ENCODE peak calls at places on chromosome 1, in four cellular contexts. C, S, N and M are unnamed samples.

GRCh38 chr1:16187748-16188401 is 24.6 kb downstream of the ARHGEF19 start:
- DNase-seq in C (peak), S (peak), N (peak), M (peak)

GRCh38 chr1:156938813-156939212 is 18.4 kb downstream of the LRRC71 start:
- DNase-seq in S (no peak), C (no peak), N (no peak), M (no peak)

GRCh38 chr1:55445416-55445815 is 230.3 kb upstream of the USP24 start:
- DNase-seq in N (no peak), S (no peak), C (no peak), M (no peak)

GRCh38 chr1:244633140-244633539 is 19.8 kb upstream of the DESI2 start:
- DNase-seq in C (no peak), N (no peak), S (no peak), M (no peak)

GRCh38 chr1:214454619-214455396 is 96.6 kb downstream of the PTPN14 start:
- DNase-seq in N (no peak), S (no peak), C (peak), M (peak)

GRCh38 chr1:160685266-160685665 is 26.4 kb downstream of the CD48 start:
- DNase-seq in S (no peak), C (no peak), N (no peak), M (no peak)

GRCh38 chr1:199002670-199003069 is 363.8 kb downstream of the PTPRC start:
- DNase-seq in N (no peak), S (no peak), C (no peak), M (no peak)

GRCh38 chr1:92484171-92484471 is 2.6 kb downstream of the GFI1 start:
- DNase-seq in C (no peak), N (no peak), S (no peak), M (no peak)

GRCh38 chr1:28518745-28519341 is 13.0 kb downstream of the RCC1 start:
- DNase-seq in N (no peak), C (no peak), S (no peak), M (peak)

GRCh38 chr1:31064685-31065309 is 720 bp downstream of the PUM1 start:
- DNase-seq in S (no peak), C (no peak), N (peak), M (peak)

GRCh38 chr1:9192578-9192977 is 42.0 kb upstream of the H6PD start:
- DNase-seq in N (no peak), S (no peak), C (no peak), M (no peak)

GRCh38 chr1:89566761-89567174 is 42.1 kb downstream of the LRRC8B start:
- DNase-seq in S (no peak), C (no peak), N (no peak), M (no peak)

GRCh38 chr1:205360166-205360565 is 3.4 kb upstream of the KLHDC8A start:
- DNase-seq in N (no peak), S (no peak), C (no peak), M (no peak)

GRCh38 chr1:84611796-84612195 is 37.6 kb upstream of the CTBS start:
- DNase-seq in N (no peak), S (no peak), C (peak), M (peak)

GRCh38 chr1:30998171-30998570 is 67.3 kb downstream of the PUM1 start:
- DNase-seq in N (no peak), C (no peak), S (no peak), M (no peak)

GRCh38 chr1:10796029-10796944 is at the start of gene CASZ1:
- DNase-seq in S (peak), C (peak), N (no peak), M (peak)

GRCh38 chr1:42658880-42659337 is 686 bp downstream of the PPIH start:
- DNase-seq in N (no peak), C (no peak), S (no peak), M (peak)

GRCh38 chr1:17224434-17224833 is 19.5 kb downstream of the PADI1 start:
- DNase-seq in C (no peak), S (no peak), N (no peak), M (no peak)

GRCh38 chr1:21254335-21254951 is 35.8 kb downstream of the ECE1 start:
- DNase-seq in C (peak), N (no peak), S (peak), M (peak)

GRCh38 chr1:154539486-154540483 is 18.7 kb downstream of the UBE2Q1 start:
- DNase-seq in C (no peak), N (no peak), S (no peak), M (no peak)

GRCh38 chr1:51969038-51969705 is 21.3 kb downstream of the RAB3B start:
- DNase-seq in N (no peak), C (peak), S (no peak), M (peak)

GRCh38 chr1:47669081-47669585 is 231.3 kb downstream of the FOXD2 start:
- DNase-seq in C (no peak), S (no peak), N (no peak), M (no peak)

GRCh38 chr1:239386453-239387303 is at the start of gene CHRM3:
- DNase-seq in C (no peak), N (no peak), S (peak), M (peak)

GRCh38 chr1:177174921-177175634 is 4.3 kb downstream of the BRINP2 start:
- DNase-seq in C (no peak), N (no peak), S (no peak), M (no peak)

GRCh38 chr1:183609313-183609712 is 19.1 kb upstream of the NCF2 start:
- DNase-seq in S (no peak), C (peak), N (no peak), M (peak)

GRCh38 chr1:157166581-157166980 is 28.4 kb upstream of the ETV3 start:
- DNase-seq in S (no peak), C (no peak), N (no peak), M (no peak)

GRCh38 chr1:54406339-54407181 is at the start of gene SSBP3:
- DNase-seq in C (peak), S (peak), N (peak), M (peak)

GRCh38 chr1:110619412-110620249 is 13.5 kb upstream of the KCNA2 start:
- DNase-seq in N (peak), S (peak), C (peak), M (peak)